ENCODE peak calls at places on chromosomes 16 and 17, in six cellular contexts. One of them, this sample, is unnamed.

GRCh38 chr17:30091771-30092170 is 24.8 kb upstream of the NSRP1 start:
- DNase-seq in endothelial cell of umbilical vein: peak
- DNase-seq in HL-60: no peak
- DNase-seq in GM18507: no peak
- DNase-seq in CMK: no peak
- DNase-seq in mucosa of descending colon: no peak
- DNase-seq in this sample: no peak

GRCh38 chr17:41308251-41308917 is 725 bp downstream of the KRTAP16-1 start:
- DNase-seq in HL-60: no peak
- DNase-seq in CMK: no peak
- DNase-seq in GM18507: no peak
- DNase-seq in endothelial cell of umbilical vein: no peak
- DNase-seq in mucosa of descending colon: peak
- DNase-seq in this sample: no peak

GRCh38 chr17:6507535-6507934 is 48.8 kb downstream of the PITPNM3 start:
- DNase-seq in GM18507: no peak
- DNase-seq in endothelial cell of umbilical vein: peak
- DNase-seq in HL-60: no peak
- DNase-seq in mucosa of descending colon: no peak
- DNase-seq in CMK: no peak
- DNase-seq in this sample: no peak

GRCh38 chr17:1232331-1232730 is 37.9 kb upstream of the BHLHA9 start:
- DNase-seq in GM18507: no peak
- DNase-seq in HL-60: no peak
- DNase-seq in endothelial cell of umbilical vein: no peak
- DNase-seq in mucosa of descending colon: no peak
- DNase-seq in CMK: no peak
- DNase-seq in this sample: no peak

GRCh38 chr16:87688876-87689815 is 76.6 kb downstream of the KLHDC4 start:
- DNase-seq in GM18507: no peak
- DNase-seq in CMK: no peak
- DNase-seq in endothelial cell of umbilical vein: no peak
- DNase-seq in mucosa of descending colon: no peak
- DNase-seq in HL-60: no peak
- DNase-seq in this sample: no peak

GRCh38 chr17:36650096-36650764 is 48.8 kb downstream of the MRM1 start:
- DNase-seq in CMK: no peak
- DNase-seq in endothelial cell of umbilical vein: no peak
- DNase-seq in mucosa of descending colon: no peak
- DNase-seq in HL-60: no peak
- DNase-seq in GM18507: no peak
- DNase-seq in this sample: no peak

GRCh38 chr17:36824678-36825091 is 112.6 kb upstream of the LHX1 start:
- DNase-seq in GM18507: no peak
- DNase-seq in HL-60: no peak
- DNase-seq in mucosa of descending colon: no peak
- DNase-seq in endothelial cell of umbilical vein: no peak
- DNase-seq in CMK: no peak
- DNase-seq in this sample: no peak

GRCh38 chr17:37450090-37450489 is 39.6 kb upstream of the DUSP14 start:
- DNase-seq in endothelial cell of umbilical vein: peak
- DNase-seq in GM18507: no peak
- DNase-seq in mucosa of descending colon: no peak
- DNase-seq in CMK: no peak
- DNase-seq in HL-60: no peak
- DNase-seq in this sample: no peak

GRCh38 chr16:49593423-49594040 is 219.9 kb downstream of the C16orf78 start:
- DNase-seq in GM18507: no peak
- DNase-seq in mucosa of descending colon: no peak
- DNase-seq in CMK: no peak
- DNase-seq in endothelial cell of umbilical vein: no peak
- DNase-seq in HL-60: no peak
- DNase-seq in this sample: no peak

GRCh38 chr16:1200014-1200627 is 24.9 kb downstream of the TPSG1 start:
- DNase-seq in HL-60: no peak
- DNase-seq in endothelial cell of umbilical vein: no peak
- DNase-seq in mucosa of descending colon: no peak
- DNase-seq in GM18507: no peak
- DNase-seq in CMK: no peak
- DNase-seq in this sample: no peak

GRCh38 chr17:59706900-59707181 is 389 bp downstream of the PTRH2 start:
- DNase-seq in HL-60: no peak
- DNase-seq in GM18507: no peak
- DNase-seq in endothelial cell of umbilical vein: no peak
- DNase-seq in CMK: no peak
- DNase-seq in mucosa of descending colon: no peak
- DNase-seq in this sample: no peak

GRCh38 chr17:7912927-7913524 is 3.1 kb downstream of the RNF227 start:
- DNase-seq in HL-60: peak
- DNase-seq in mucosa of descending colon: no peak
- DNase-seq in CMK: no peak
- DNase-seq in endothelial cell of umbilical vein: peak
- DNase-seq in GM18507: no peak
- DNase-seq in this sample: no peak

GRCh38 chr17:30236807-30237206 is 1.3 kb upstream of the SLC6A4 start:
- DNase-seq in mucosa of descending colon: peak
- DNase-seq in endothelial cell of umbilical vein: peak
- DNase-seq in CMK: peak
- DNase-seq in GM18507: no peak
- DNase-seq in HL-60: no peak
- DNase-seq in this sample: peak

GRCh38 chr17:2062571-2063183 is 7.8 kb downstream of the HIC1 start:
- DNase-seq in GM18507: no peak
- DNase-seq in mucosa of descending colon: no peak
- DNase-seq in endothelial cell of umbilical vein: peak
- DNase-seq in HL-60: no peak
- DNase-seq in CMK: no peak
- DNase-seq in this sample: no peak

GRCh38 chr17:44355310-44355640 is 8.4 kb downstream of the FAM171A2 start:
- DNase-seq in endothelial cell of umbilical vein: no peak
- DNase-seq in GM18507: no peak
- DNase-seq in CMK: no peak
- DNase-seq in HL-60: no peak
- DNase-seq in mucosa of descending colon: no peak
- DNase-seq in this sample: no peak

GRCh38 chr16:21338537-21339268 is 60.6 kb upstream of the CRYM start:
- DNase-seq in GM18507: no peak
- DNase-seq in CMK: no peak
- DNase-seq in endothelial cell of umbilical vein: no peak
- DNase-seq in mucosa of descending colon: no peak
- DNase-seq in HL-60: no peak
- DNase-seq in this sample: no peak

GRCh38 chr17:74180336-74180735 is 23.1 kb upstream of the RPL38 start:
- DNase-seq in endothelial cell of umbilical vein: no peak
- DNase-seq in HL-60: no peak
- DNase-seq in CMK: no peak
- DNase-seq in GM18507: no peak
- DNase-seq in mucosa of descending colon: no peak
- DNase-seq in this sample: no peak

GRCh38 chr16:9351841-9352434 is 260.5 kb downstream of the HAPSTR1 start:
- DNase-seq in endothelial cell of umbilical vein: no peak
- DNase-seq in mucosa of descending colon: no peak
- DNase-seq in GM18507: no peak
- DNase-seq in CMK: no peak
- DNase-seq in HL-60: no peak
- DNase-seq in this sample: no peak

GRCh38 chr17:14864127-14864526 is 401.0 kb downstream of the PMP22 start:
- DNase-seq in GM18507: no peak
- DNase-seq in endothelial cell of umbilical vein: no peak
- DNase-seq in mucosa of descending colon: no peak
- DNase-seq in CMK: no peak
- DNase-seq in HL-60: no peak
- DNase-seq in this sample: no peak

GRCh38 chr16:64754279-64754678 is 367.6 kb downstream of the CDH11 start:
- DNase-seq in HL-60: no peak
- DNase-seq in CMK: no peak
- DNase-seq in endothelial cell of umbilical vein: no peak
- DNase-seq in mucosa of descending colon: no peak
- DNase-seq in GM18507: no peak
- DNase-seq in this sample: no peak

GRCh38 chr17:68200689-68201424 is 47.0 kb upstream of the AMZ2 start:
- DNase-seq in endothelial cell of umbilical vein: peak
- DNase-seq in mucosa of descending colon: peak
- DNase-seq in HL-60: peak
- DNase-seq in GM18507: no peak
- DNase-seq in CMK: peak
- DNase-seq in this sample: no peak

GRCh38 chr16:21150375-21151001 is at the start of gene DNAH3:
- DNase-seq in CMK: no peak
- DNase-seq in GM18507: no peak
- DNase-seq in endothelial cell of umbilical vein: no peak
- DNase-seq in HL-60: no peak
- DNase-seq in mucosa of descending colon: no peak
- DNase-seq in this sample: no peak